ENCODE peak calls at places on chromosomes 2 and 18, in eight cellular contexts. D is effector memory CD4-positive, alpha-beta T cell; F is fibroblast of pulmonary artery; X is A549; Z is CD8-positive, alpha-beta T cell; B is ovary; L is GM23248; R is upper lobe of right lung. U is an unnamed sample.

GRCh38 chr18:42038936-42039335 is 83.9 kb downstream of the PIK3C3 start:
- DNase-seq in D (no peak), F (peak), X (peak), Z (no peak), B (no peak), L (peak), R (no peak), U (no peak)

GRCh38 chr2:101479810-101480209 is 4.9 kb upstream of the RFX8 start:
- DNase-seq in D (no peak), F (no peak), X (no peak), Z (no peak), B (no peak), L (no peak), R (no peak), U (no peak)

GRCh38 chr18:32271649-32272324 is 81.9 kb downstream of the MEP1B start:
- DNase-seq in D (no peak), F (peak), X (peak), Z (no peak), B (no peak), L (peak), R (no peak), U (peak)

GRCh38 chr2:109137616-109138015 is 8.6 kb downstream of the SH3RF3 start:
- DNase-seq in D (no peak), F (no peak), X (no peak), Z (no peak), B (no peak), L (no peak), R (no peak), U (no peak)

GRCh38 chr2:80073134-80073561 is 231.4 kb downstream of the LRRTM1 start:
- DNase-seq in D (no peak), F (peak), X (peak), Z (no peak), B (no peak), L (peak), R (no peak), U (peak)

GRCh38 chr2:240932001-240932723 is 26.0 kb downstream of the CROCC2 start:
- DNase-seq in D (no peak), F (no peak), X (no peak), Z (no peak), B (peak), L (no peak), R (peak), U (no peak)

GRCh38 chr2:217934321-217935131 is 68.3 kb downstream of the TNS1 start:
- DNase-seq in D (no peak), F (peak), X (peak), Z (no peak), B (no peak), L (peak), R (no peak), U (peak)

GRCh38 chr2:159960413-159960812 is 102.0 kb downstream of the PLA2R1 start:
- DNase-seq in D (no peak), F (peak), X (peak), Z (no peak), B (no peak), L (peak), R (no peak), U (peak)

GRCh38 chr2:169229590-169229989 is 132.7 kb downstream of the LRP2 start:
- DNase-seq in D (no peak), F (no peak), X (no peak), Z (no peak), B (no peak), L (no peak), R (no peak), U (no peak)

GRCh38 chr2:152920846-152921245 is 202.4 kb downstream of the ARL6IP6 start:
- DNase-seq in D (no peak), F (no peak), X (no peak), Z (no peak), B (no peak), L (peak), R (no peak), U (no peak)

GRCh38 chr2:33512112-33512511 is 35.7 kb downstream of the RASGRP3 start:
- DNase-seq in D (no peak), F (no peak), X (no peak), Z (no peak), B (no peak), L (no peak), R (no peak), U (no peak)

GRCh38 chr2:96604104-96604503 is 34.0 kb downstream of the KANSL3 start:
- DNase-seq in D (no peak), F (no peak), X (peak), Z (no peak), B (no peak), L (no peak), R (no peak), U (no peak)

GRCh38 chr2:53740170-53740569 is 27.4 kb upstream of the CHAC2 start:
- DNase-seq in D (no peak), F (peak), X (peak), Z (no peak), B (no peak), L (peak), R (no peak), U (peak)

GRCh38 chr18:42306208-42306980 is 351.4 kb downstream of the PIK3C3 start:
- DNase-seq in D (no peak), F (peak), X (no peak), Z (no peak), B (no peak), L (peak), R (no peak), U (no peak)

GRCh38 chr2:241894056-241894641 is 24.6 kb downstream of the RTP5 start:
- DNase-seq in D (no peak), F (no peak), X (no peak), Z (no peak), B (peak), L (no peak), R (peak), U (no peak)

GRCh38 chr2:186032930-186033329 is 294.3 kb downstream of the FSIP2 start:
- DNase-seq in D (no peak), F (no peak), X (no peak), Z (no peak), B (no peak), L (no peak), R (no peak), U (no peak)
- H3K4me3 ChIP-seq in D (no peak), F (no peak), X (no peak), Z (no peak), B (no peak), L (no peak), R (no peak), U (no peak)

GRCh38 chr18:76824136-76824676 is 1.8 kb downstream of the ZNF236 start:
- DNase-seq in D (no peak), F (no peak), X (no peak), Z (no peak), B (no peak), L (no peak), R (no peak), U (no peak)

GRCh38 chr18:76822510-76823165 is at the start of gene ZNF236:
- DNase-seq in D (peak), F (peak), X (peak), Z (peak), B (peak), L (peak), R (peak), U (peak)

GRCh38 chr18:76823166-76823539 is 796 bp downstream of the ZNF236 start:
- DNase-seq in D (no peak), F (no peak), X (no peak), Z (no peak), B (no peak), L (no peak), R (peak), U (no peak)

GRCh38 chr18:76823574-76823973 is 1.2 kb downstream of the ZNF236 start:
- DNase-seq in D (no peak), F (no peak), X (peak), Z (no peak), B (peak), L (peak), R (peak), U (peak)

GRCh38 chr18:76824754-76825153 is 2.4 kb downstream of the ZNF236 start:
- DNase-seq in D (no peak), F (no peak), X (no peak), Z (no peak), B (no peak), L (no peak), R (no peak), U (no peak)
- H3K4me3 ChIP-seq in D (no peak), F (no peak), X (no peak), Z (no peak), B (no peak), L (no peak), R (no peak), U (no peak)

GRCh38 chr2:205405194-205405593 is 277.1 kb upstream of the NRP2 start:
- DNase-seq in D (no peak), F (peak), X (no peak), Z (no peak), B (no peak), L (peak), R (no peak), U (no peak)
- H3K4me3 ChIP-seq in D (no peak), F (no peak), X (no peak), Z (no peak), B (no peak), L (no peak), R (no peak), U (no peak)

GRCh38 chr2:233422050-233422639 is 67.9 kb downstream of the DGKD start:
- DNase-seq in D (peak), F (no peak), X (peak), Z (peak), B (no peak), L (no peak), R (peak), U (no peak)
- H3K4me3 ChIP-seq in D (peak), F (no peak), X (peak), Z (peak), B (no peak), L (no peak), R (no peak), U (no peak)

GRCh38 chr2:233258211-233258610 is 6.7 kb downstream of the ATG16L1 start:
- DNase-seq in D (no peak), F (no peak), X (no peak), Z (no peak), B (no peak), L (no peak), R (no peak), U (no peak)
- H3K4me3 ChIP-seq in D (no peak), F (no peak), X (no peak), Z (no peak), B (no peak), L (no peak), R (no peak), U (no peak)

GRCh38 chr18:48885266-48885950 is 65.4 kb downstream of the SMAD7 start:
- DNase-seq in D (no peak), F (no peak), X (no peak), Z (no peak), B (no peak), L (no peak), R (peak), U (no peak)
- H3K4me3 ChIP-seq in D (no peak), F (no peak), X (no peak), Z (no peak), B (no peak), L (no peak), R (no peak), U (no peak)

DNA sequence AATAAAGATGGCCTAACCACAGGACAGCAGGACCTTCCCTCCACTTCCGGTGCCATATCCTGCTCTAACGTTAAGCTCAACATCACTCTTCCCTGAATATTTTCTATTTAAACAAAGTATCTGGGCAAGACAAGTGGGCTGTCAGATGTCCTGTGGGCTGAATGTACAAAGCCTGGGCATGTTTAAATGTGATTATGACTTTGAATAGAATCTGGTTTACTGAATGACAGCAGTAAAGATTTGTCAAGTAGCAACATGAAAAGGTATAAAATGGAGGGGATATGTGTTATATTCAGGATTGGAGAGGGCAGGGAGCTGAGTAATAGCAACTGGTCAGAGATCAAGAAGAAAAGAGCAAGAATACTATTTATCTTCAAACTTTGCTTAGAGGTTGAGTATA is 540.9 kb downstream of the NRXN1 start:
- DNase-seq in D (no peak), F (no peak), X (no peak), Z (no peak), B (no peak), L (no peak), R (no peak), U (no peak)
- H3K4me3 ChIP-seq in D (no peak), F (no peak), X (no peak), Z (no peak), B (no peak), L (no peak), R (no peak), U (no peak)

GRCh38 chr2:201262718-201263117 is 2.4 kb downstream of the CASP8 start:
- DNase-seq in D (no peak), F (no peak), X (no peak), Z (no peak), B (no peak), L (no peak), R (no peak), U (no peak)
- H3K4me3 ChIP-seq in D (peak), F (no peak), X (no peak), Z (peak), B (no peak), L (no peak), R (peak), U (peak)

U was measured in NB4.